ENCODE peak calls at places on chromosomes 13 and 19, in seven cellular contexts. X is IMR-90, Y is H9, D is trophoblast cell, Z is mesendoderm, L is mesenchymal stem cell, C is H1. T is an unnamed sample.

GRCh38 chr13:51549593-51549992 is 34.7 kb upstream of the WDFY2 start:
- DNase-seq in X (no peak), L (no peak), D (no peak), Z (no peak), Y (no peak), C (no peak), T (no peak)

GRCh38 chr19:18639706-18640105 is 2.9 kb downstream of the KLHL26 start:
- DNase-seq in X (no peak), Z (no peak), Y (no peak), L (peak; percentile 84), C (no peak), D (no peak), T (no peak)

GRCh38 chr19:31232871-31233270 is 116.4 kb downstream of the TSHZ3 start:
- DNase-seq in L (peak; percentile 76), Y (no peak), X (peak; percentile 96), Z (no peak), C (no peak), D (no peak), T (no peak)

GRCh38 chr13:98307744-98308524 is 130.9 kb upstream of the RNF113B start:
- DNase-seq in X (peak; percentile 88), Z (peak; percentile 54), C (no peak), D (no peak), Y (no peak), L (peak; percentile 94), T (no peak)

GRCh38 chr19:4374451-4375163 is 25.7 kb downstream of the SH3GL1 start:
- DNase-seq in Y (peak; percentile 59), Z (peak; percentile 73), L (peak; percentile 91), C (no peak), X (peak; percentile 87), D (peak; percentile 94), T (no peak)

GRCh38 chr19:771332-771785 is 20.4 kb downstream of the MISP start:
- DNase-seq in C (no peak), Z (peak; percentile 71), L (peak; percentile 70), Y (peak; percentile 64), D (peak; percentile 65), X (peak; percentile 43), T (no peak)

GRCh38 chr19:42122691-42123607 is 9.3 kb downstream of the POU2F2 start:
- DNase-seq in Y (no peak), D (no peak), Z (no peak), C (no peak), X (no peak), L (no peak), T (no peak)

GRCh38 chr19:35542209-35542608 is 3.2 kb upstream of the TMEM147 start:
- DNase-seq in D (no peak), Y (no peak), X (no peak), Z (no peak), L (no peak), C (no peak), T (no peak)

GRCh38 chr13:48437381-48437780 is 24.5 kb upstream of the LPAR6 start:
- DNase-seq in L (no peak), C (no peak), Z (no peak), D (peak; percentile 3), X (peak; percentile 45), Y (no peak), T (no peak)

GRCh38 chr13:75318138-75318833 is 163.7 kb downstream of the TBC1D4 start:
- DNase-seq in X (no peak), Z (no peak), D (no peak), C (no peak), L (no peak), Y (no peak), T (no peak)

GRCh38 chr13:97067342-97067895 is 73.1 kb upstream of the OXGR1 start:
- DNase-seq in X (no peak), Y (no peak), C (no peak), L (peak; percentile 33), Z (no peak), D (peak; percentile 30), T (no peak)

GRCh38 chr13:35881360-35881759 is 249.8 kb downstream of the DCLK1 start:
- DNase-seq in Z (no peak), L (no peak), C (no peak), D (no peak), Y (no peak), X (peak; percentile 39), T (no peak)

GRCh38 chr13:106566682-106567420 is 1.1 kb downstream of the ARGLU1 start:
- DNase-seq in Y (peak; percentile 56), X (peak; percentile 62), D (peak; percentile 65), L (peak; percentile 61), Z (peak; percentile 81), C (no peak), T (no peak)

GRCh38 chr19:30593358-30593757 is 221.2 kb downstream of the ZNF536 start:
- DNase-seq in Y (no peak), D (no peak), L (no peak), X (no peak), C (no peak), Z (no peak), T (no peak)

GRCh38 chr13:113897161-113897560 is 33.3 kb upstream of the GAS6 start:
- DNase-seq in C (no peak), L (peak; percentile 93), X (peak; percentile 98), Y (no peak), Z (peak; percentile 34), D (peak; percentile 69), T (no peak)

GRCh38 chr19:34173145-34173956 is 1.0 kb downstream of the LSM14A start:
- DNase-seq in C (peak; percentile 5), Z (peak; percentile 93), L (peak; percentile 53), Y (peak; percentile 65), D (peak; percentile 98), X (peak; percentile 27), T (peak; percentile 64)

GRCh38 chr19:38317104-38317612 is 1.4 kb upstream of the YIF1B start:
- DNase-seq in L (no peak), C (no peak), D (no peak), Y (no peak), Z (no peak), X (no peak), T (no peak)

GRCh38 chr13:41546372-41547252 is 89.3 kb downstream of the RGCC start:
- DNase-seq in Z (no peak), C (no peak), X (peak; percentile 89), L (peak; percentile 92), D (no peak), Y (no peak), T (no peak)

GRCh38 chr13:98449273-98449672 is 127.6 kb downstream of the STK24 start:
- DNase-seq in L (no peak), Z (no peak), Y (no peak), C (no peak), D (no peak), X (no peak), T (no peak)

GRCh38 chr13:112444001-112444311 is 67.8 kb downstream of the SPACA7 start:
- DNase-seq in Z (peak; percentile 82), D (peak; percentile 76), L (peak; percentile 26), C (peak; percentile 64), Y (peak; percentile 90), X (peak; percentile 42), T (peak; percentile 79)

GRCh38 chr13:44870456-44870929 is 118.8 kb downstream of the NUFIP1 start:
- DNase-seq in D (no peak), Z (no peak), L (no peak), C (no peak), Y (no peak), X (no peak), T (no peak)

GRCh38 chr13:111537843-111538499 is 217.5 kb downstream of the TEX29 start:
- DNase-seq in X (no peak), D (no peak), L (no peak), Z (no peak), Y (no peak), C (no peak), T (no peak)

GRCh38 chr19:15417699-15418098 is 1.1 kb downstream of the AKAP8L start:
- DNase-seq in D (no peak), Z (peak; percentile 41), X (no peak), L (no peak), Y (no peak), C (no peak), T (no peak)

GRCh38 chr19:29672933-29673336 is 7.7 kb downstream of the PLEKHF1 start:
- DNase-seq in L (no peak), X (no peak), Y (no peak), C (no peak), Z (no peak), D (no peak), T (no peak)

GRCh38 chr13:40058757-40059236 is 403.3 kb downstream of the COG6 start:
- DNase-seq in L (peak; percentile 9), C (no peak), Z (no peak), D (no peak), Y (no peak), X (no peak), T (no peak)

GRCh38 chr13:114061047-114061446 is 71.4 kb downstream of the RASA3 start:
- DNase-seq in Y (no peak), D (no peak), L (no peak), Z (no peak), X (no peak), C (no peak), T (no peak)

GRCh38 chr13:32941368-32941767 is 74.9 kb upstream of the KL start:
- DNase-seq in Z (no peak), L (no peak), Y (no peak), C (no peak), X (no peak), D (no peak), T (no peak)

GRCh38 chr13:32946558-32946957 is 69.7 kb upstream of the KL start:
- DNase-seq in D (no peak), Z (no peak), Y (no peak), X (no peak), C (no peak), L (no peak), T (no peak)

GRCh38 chr13:32938907-32939306 is 77.3 kb upstream of the KL start:
- DNase-seq in L (peak; percentile 55), Y (no peak), X (peak; percentile 61), C (no peak), Z (peak; percentile 9), D (peak; percentile 48), T (no peak)

GRCh38 chr13:32940601-32941000 is 75.6 kb upstream of the KL start:
- DNase-seq in Y (no peak), D (no peak), C (no peak), L (peak; percentile 71), Z (no peak), X (peak; percentile 56), T (no peak)
- H3K23ac ChIP-seq in Y (no peak overlapping the region), D (no peak overlapping the region), C (no peak overlapping the region), L (no peak overlapping the region), Z (no peak overlapping the region), X (peak overlapping the region; percentile 53), T (no peak overlapping the region)

DNA sequence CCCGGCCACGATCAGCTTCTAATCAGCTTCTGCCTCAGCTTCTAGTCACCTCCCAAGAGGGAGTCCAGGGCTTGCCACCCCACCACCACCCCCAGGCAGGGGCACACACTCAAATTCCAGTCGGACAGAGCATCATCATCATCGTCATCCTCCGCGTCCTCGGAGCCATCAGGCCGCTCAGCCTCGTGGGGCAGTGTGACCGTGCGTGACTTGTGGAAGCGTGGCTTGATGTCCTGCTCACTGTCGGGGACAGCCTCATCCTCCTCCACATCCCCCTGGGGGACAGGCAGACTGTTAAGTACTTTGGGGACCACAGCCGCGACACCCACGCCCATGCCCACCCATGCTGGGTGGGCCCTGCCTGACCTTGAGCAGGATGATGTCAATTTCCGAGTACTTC is 12.5 kb downstream of the TNPO2 start:
- DNase-seq in D (no peak), Z (no peak), C (no peak), Y (no peak), L (no peak), X (no peak), T (no peak)
- H3K18ac ChIP-seq in D (no peak overlapping the region), Z (no peak overlapping the region), C (no peak overlapping the region), Y (no peak overlapping the region), L (no peak overlapping the region), X (no peak overlapping the region), T (no peak overlapping the region)

GRCh38 chr19:52992109-52993004 is 21.4 kb upstream of the ERVV-1 start:
- DNase-seq in X (no peak), Y (peak; percentile 46), L (peak; percentile 23), D (no peak), Z (peak; percentile 21), C (no peak), T (no peak)
- H3K9ac ChIP-seq in X (peak overlapping the region; percentile 68), Y (no peak overlapping the region), L (peak overlapping the region; percentile 73), D (peak overlapping the region; percentile 84), Z (peak overlapping the region; percentile 43), C (no peak overlapping the region), T (peak overlapping the region; percentile 86)

GRCh38 chr13:49995535-49996165 is 1.2 kb upstream of the TRIM13 start:
- DNase-seq in D (peak; percentile 17), C (no peak), L (peak; percentile 29), Z (peak; percentile 41), Y (no peak), X (no peak), T (no peak)
- H3K23ac ChIP-seq in D (peak overlapping the region; percentile 99), C (no peak overlapping the region), L (no peak overlapping the region), Z (no peak overlapping the region), Y (no peak overlapping the region), X (peak overlapping the region; percentile 92), T (no peak overlapping the region)